ENCODE peak calls at places on chromosomes 12 and 14, in seven cellular contexts. T is A549, U is IMR-90, M is HepG2, D is H1, L is HCT116, K is K562. B is an unnamed sample.

GRCh38 chr12:29270446-29270845 is 110.5 kb downstream of the ERGIC2 start:
- DNase-seq in T (no peak), U (no peak), M (no peak), D (no peak), L (no peak), K (no peak), B (no peak)

GRCh38 chr14:39097159-39097558 is 5.9 kb downstream of the SEC23A start:
- DNase-seq in T (no peak), U (peak; percentile 72), M (peak; percentile 90), D (no peak), L (no peak), K (no peak), B (no peak)

GRCh38 chr12:124884587-124885438 is 21.1 kb upstream of the SCARB1 start:
- DNase-seq in T (no peak), U (no peak), M (peak; percentile 84), D (no peak), L (no peak), K (peak; percentile 82), B (no peak)

GRCh38 chr14:71289536-71289935 is 382.3 kb downstream of the PCNX1 start:
- DNase-seq in T (no peak), U (no peak), M (no peak), D (no peak), L (no peak), K (no peak), B (peak; percentile 56)

GRCh38 chr14:52007637-52008036 is 18.3 kb downstream of the RTRAF start:
- DNase-seq in T (no peak), U (no peak), M (peak; percentile 15), D (no peak), L (no peak), K (no peak), B (no peak)

GRCh38 chr12:112540021-112540420 is 121.3 kb downstream of the PTPN11 start:
- DNase-seq in T (no peak), U (no peak), M (no peak), D (no peak), L (no peak), K (no peak), B (no peak)

GRCh38 chr14:70257526-70257925 is 68.8 kb upstream of the SLC8A3 start:
- DNase-seq in T (no peak), U (no peak), M (no peak), D (peak; percentile 34), L (peak; percentile 60), K (peak; percentile 50), B (no peak)

GRCh38 chr12:53728206-53728605 is 954 bp upstream of the CALCOCO1 start:
- DNase-seq in T (no peak), U (no peak), M (no peak), D (no peak), L (no peak), K (no peak), B (no peak)

GRCh38 chr14:58863576-58864345 is 226.0 kb downstream of the DACT1 start:
- DNase-seq in T (no peak), U (peak; percentile 18), M (no peak), D (no peak), L (no peak), K (no peak), B (no peak)

GRCh38 chr12:129877383-129877782 is 26.4 kb downstream of the TMEM132D start:
- DNase-seq in T (no peak), U (no peak), M (no peak), D (no peak), L (no peak), K (no peak), B (no peak)
- TF ChIP-seq CEBPB in T (no peak), U (no peak), M (no peak), D (no peak), L (no peak), K (no peak), B (no peak)

DNA sequence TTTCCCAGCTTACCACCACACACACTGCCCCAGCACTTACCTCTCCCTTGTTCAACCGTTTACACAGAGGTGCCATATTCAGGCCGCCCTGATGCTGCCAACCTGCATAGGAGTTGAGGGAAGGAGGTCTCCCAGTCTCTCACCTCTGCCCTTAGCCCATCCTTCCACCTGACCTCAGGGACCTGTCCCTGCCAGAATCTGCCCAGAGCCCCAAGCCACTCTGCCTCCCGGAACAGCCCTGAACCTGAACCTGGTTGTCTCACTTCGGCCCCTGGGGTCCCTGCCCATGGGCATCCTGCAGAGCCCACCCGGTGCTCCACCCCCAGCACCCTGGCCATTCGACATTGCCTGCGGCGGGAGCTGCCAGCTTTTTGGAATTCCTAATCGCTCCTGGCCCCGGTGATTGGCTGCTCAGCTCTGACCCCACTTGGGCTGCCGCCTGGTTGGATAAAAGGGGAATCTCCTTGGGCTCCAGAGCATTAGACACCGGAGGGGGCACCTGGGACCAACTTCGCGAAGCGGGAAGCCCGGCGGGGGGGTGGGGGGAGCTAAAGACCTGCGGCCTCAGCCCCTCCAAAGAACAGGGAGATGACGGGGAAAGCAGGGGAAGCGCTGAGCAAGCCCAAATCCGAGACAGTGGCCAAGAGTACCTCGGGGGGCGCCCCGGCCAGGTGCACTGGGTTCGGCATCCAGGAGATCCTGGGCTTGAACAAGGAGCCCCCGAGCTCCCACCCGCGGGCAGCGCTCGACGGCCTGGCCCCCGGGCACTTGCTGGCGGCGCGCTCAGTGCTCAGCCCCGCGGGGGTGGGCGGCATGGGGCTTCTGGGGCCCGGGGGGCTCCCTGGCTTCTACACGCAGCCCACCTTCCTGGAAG is at the start of gene VSX2:
- DNase-seq in T (no peak), U (no peak), M (no peak), D (no peak), L (no peak), K (no peak), B (no peak)
- TF ChIP-seq CEBPB in T (no peak), U (no peak), M (no peak), D (no peak), L (no peak), K (no peak), B (no peak)

GRCh38 chr12:121293603-121294002 is 2.9 kb downstream of the CAMKK2 start:
- DNase-seq in T (no peak), U (no peak), M (no peak), D (no peak), L (no peak), K (no peak), B (no peak)

GRCh38 chr12:121295123-121295745 is 1.3 kb downstream of the CAMKK2 start:
- DNase-seq in T (peak; percentile 31), U (no peak), M (peak; percentile 6), D (no peak), L (no peak), K (no peak), B (no peak)

GRCh38 chr12:121294151-121294889 is 2.2 kb downstream of the CAMKK2 start:
- DNase-seq in T (no peak), U (no peak), M (no peak), D (no peak), L (no peak), K (no peak), B (no peak)

GRCh38 chr12:121296618-121297476 is at the start of gene CAMKK2:
- DNase-seq in T (peak; percentile 80), U (peak; percentile 70), M (peak; percentile 50), D (peak; percentile 27), L (peak; percentile 54), K (peak; percentile 96), B (no peak)

GRCh38 chr12:121295746-121296617 is 527 bp downstream of the CAMKK2 start:
- DNase-seq in T (peak; percentile 25), U (no peak), M (peak; percentile 27), D (no peak), L (no peak), K (peak; percentile 84), B (no peak)
- TF ChIP-seq CEBPB in T (no peak), U (no peak), M (no peak), D (no peak), L (no peak), K (no peak), B (no peak)

DNA sequence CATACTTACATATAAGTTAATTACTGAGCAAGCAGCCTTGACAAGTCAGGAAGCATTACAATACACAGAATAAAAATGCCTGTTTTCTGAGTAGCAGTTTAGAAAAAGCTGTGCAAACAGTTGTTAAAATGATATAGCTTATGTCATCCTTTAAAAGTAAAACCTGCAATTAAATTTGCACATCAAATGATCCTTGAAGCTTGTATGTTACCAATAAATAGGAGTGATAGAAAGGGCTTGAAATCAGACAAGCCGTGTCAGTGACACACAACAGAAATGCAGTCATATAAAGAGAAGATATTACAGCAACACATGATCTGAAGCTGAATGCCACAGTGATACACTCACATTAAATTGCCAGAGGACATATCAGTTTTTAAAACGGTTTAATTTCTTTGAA is 70.0 kb downstream of the EPS8 start:
- DNase-seq in T (no peak), U (no peak), M (no peak), D (no peak), L (no peak), K (no peak), B (no peak)
- TF ChIP-seq CEBPB in T (no peak), U (no peak), M (no peak), D (no peak), L (no peak), K (no peak), B (no peak)

GRCh38 chr14:56189306-56189705 is 71.1 kb downstream of the PELI2 start:
- DNase-seq in T (peak; percentile 39), U (peak; percentile 91), M (no peak), D (no peak), L (no peak), K (no peak), B (no peak)
- TF ChIP-seq CEBPB in T (no peak), U (peak; percentile 43), M (no peak), D (no peak), L (no peak), K (no peak), B (no peak)

GRCh38 chr14:91987192-91987591 is 39.7 kb upstream of the FBLN5 start:
- DNase-seq in T (no peak), U (no peak), M (no peak), D (no peak), L (no peak), K (no peak), B (no peak)
- TF ChIP-seq CEBPB in T (no peak), U (no peak), M (no peak), D (no peak), L (no peak), K (no peak), B (no peak)

GRCh38 chr12:65907465-65907864 is 83.2 kb downstream of the HMGA2 start:
- DNase-seq in T (no peak), U (no peak), M (no peak), D (no peak), L (no peak), K (no peak), B (no peak)
- TF ChIP-seq CEBPB in T (no peak), U (no peak), M (no peak), D (no peak), L (no peak), K (no peak), B (no peak)

B was measured in GM12878.